ENCODE peak calls at places on chromosomes 6 and 20, in nine cellular contexts. Y is stomach, Q is sigmoid colon, C is A549, J is H1, R is tibial nerve, M is ovary, W is transverse colon, L is HepG2. U is an unnamed sample.

GRCh38 chr20:17617868-17618672 is 48.2 kb downstream of the DSTN start:
- DNase-seq in Y (peak; percentile 83), L (no peak), C (no peak), M (peak; percentile 42), W (peak; percentile 6), Q (peak; percentile 72), J (no peak), R (no peak), U (peak; percentile 37)

GRCh38 chr20:58492795-58493538 is 22.2 kb downstream of the APCDD1L start:
- DNase-seq in C (no peak), J (no peak), R (no peak), L (no peak), Q (no peak), Y (no peak), M (no peak), W (no peak), U (no peak)

GRCh38 chr6:106473807-106474206 is 113.3 kb downstream of the CRYBG1 start:
- DNase-seq in J (no peak), M (no peak), W (no peak), R (no peak), Q (no peak), L (no peak), Y (no peak), C (no peak), U (no peak)

GRCh38 chr6:156948807-156949206 is 171.6 kb downstream of the ARID1B start:
- DNase-seq in Q (no peak), R (no peak), M (no peak), L (no peak), W (no peak), J (no peak), C (no peak), Y (no peak), U (no peak)

GRCh38 chr6:137904822-137905617 is 38.0 kb downstream of the TNFAIP3 start:
- DNase-seq in Q (no peak), Y (no peak), C (no peak), W (peak; percentile 36), M (no peak), L (no peak), R (no peak), J (no peak), U (peak; percentile 40)

GRCh38 chr20:37179671-37180524 is 550 bp upstream of the MROH8 start:
- DNase-seq in C (no peak), M (no peak), Y (no peak), L (peak; percentile 59), R (no peak), W (no peak), Q (no peak), J (no peak), U (no peak)

GRCh38 chr6:157269261-157269794 is 54.0 kb downstream of the TMEM242 start:
- DNase-seq in R (peak; percentile 31), L (no peak), Y (peak; percentile 55), Q (peak; percentile 87), C (no peak), W (peak; percentile 56), J (no peak), M (peak; percentile 80), U (no peak)

GRCh38 chr6:128275030-128275429 is 245.4 kb downstream of the PTPRK start:
- DNase-seq in M (no peak), C (no peak), W (no peak), Q (no peak), R (no peak), J (no peak), Y (no peak), L (no peak), U (no peak)

GRCh38 chr20:9555781-9556180 is 41.4 kb downstream of the LAMP5 start:
- DNase-seq in M (no peak), C (no peak), Q (no peak), J (no peak), L (no peak), R (no peak), Y (no peak), W (no peak), U (no peak)

GRCh38 chr6:150589828-150590227 is 9.9 kb upstream of the PLEKHG1 start:
- DNase-seq in J (no peak), M (no peak), R (no peak), Y (no peak), C (no peak), L (no peak), Q (no peak), W (no peak), U (no peak)

GRCh38 chr20:31701591-31701990 is 21.1 kb downstream of the BCL2L1 start:
- DNase-seq in J (no peak), C (no peak), Q (no peak), M (no peak), Y (no peak), W (no peak), L (no peak), R (no peak), U (no peak)

GRCh38 chr6:159727717-159728440 is 573 bp downstream of the WTAP start:
- DNase-seq in M (no peak), Q (no peak), J (no peak), R (no peak), W (no peak), Y (no peak), C (peak; percentile 27), L (peak; percentile 29), U (no peak)

GRCh38 chr20:50251992-50252491 is 61.4 kb downstream of the CEBPB start:
- DNase-seq in M (no peak), Q (no peak), W (no peak), Y (no peak), C (no peak), L (no peak), J (no peak), R (no peak), U (no peak)

GRCh38 chr6:4635666-4636065 is 140.5 kb upstream of the CDYL start:
- DNase-seq in M (no peak), R (no peak), C (no peak), Q (no peak), Y (no peak), L (no peak), W (no peak), J (no peak), U (no peak)

GRCh38 chr20:3010985-3011723 is 32.3 kb upstream of the GNRH2 start:
- DNase-seq in W (no peak), L (no peak), J (no peak), M (no peak), Y (no peak), C (no peak), Q (no peak), R (no peak), U (no peak)

GRCh38 chr6:83371428-83371827 is 59.4 kb downstream of the ME1 start:
- DNase-seq in C (no peak), R (no peak), L (no peak), M (no peak), W (no peak), Y (no peak), J (no peak), Q (no peak), U (no peak)

GRCh38 chr20:37543828-37544227 is 16.2 kb upstream of the BLCAP start:
- DNase-seq in Y (no peak), M (no peak), W (no peak), R (no peak), J (no peak), C (peak; percentile 51), L (peak; percentile 70), Q (no peak), U (no peak)

GRCh38 chr6:36659271-36659670 is 19.2 kb upstream of the CDKN1A start:
- DNase-seq in J (no peak), M (no peak), Q (peak; percentile 87), W (no peak), R (no peak), L (no peak), Y (no peak), C (no peak), U (no peak)

GRCh38 chr20:57378646-57379262 is 12.4 kb upstream of the RBM38 start:
- DNase-seq in M (no peak), L (no peak), J (no peak), W (no peak), Y (no peak), R (no peak), Q (no peak), C (no peak), U (no peak)

GRCh38 chr20:62511915-62512610 is 36.3 kb upstream of the GATA5 start:
- DNase-seq in L (no peak), Q (no peak), R (no peak), M (no peak), W (no peak), C (no peak), Y (no peak), J (no peak), U (no peak)
- TF ChIP-seq POLR2A in L (no peak), Q (no peak), R (no peak), M (no peak), W (no peak), C (no peak), Y (no peak), J (no peak), U (no peak)

GRCh38 chr6:144284753-144285547 is at the start of gene UTRN:
- DNase-seq in Q (peak; percentile 90), R (peak; percentile 73), M (peak; percentile 82), W (peak; percentile 80), Y (peak; percentile 75), L (peak; percentile 74), C (peak; percentile 57), J (no peak), U (peak; percentile 86)
- TF ChIP-seq EP300 in Q (no peak), R (peak; percentile 88), M (no peak), W (no peak), Y (no peak), L (peak; percentile 26), C (no peak), J (peak; percentile 6), U (no peak)

DNA sequence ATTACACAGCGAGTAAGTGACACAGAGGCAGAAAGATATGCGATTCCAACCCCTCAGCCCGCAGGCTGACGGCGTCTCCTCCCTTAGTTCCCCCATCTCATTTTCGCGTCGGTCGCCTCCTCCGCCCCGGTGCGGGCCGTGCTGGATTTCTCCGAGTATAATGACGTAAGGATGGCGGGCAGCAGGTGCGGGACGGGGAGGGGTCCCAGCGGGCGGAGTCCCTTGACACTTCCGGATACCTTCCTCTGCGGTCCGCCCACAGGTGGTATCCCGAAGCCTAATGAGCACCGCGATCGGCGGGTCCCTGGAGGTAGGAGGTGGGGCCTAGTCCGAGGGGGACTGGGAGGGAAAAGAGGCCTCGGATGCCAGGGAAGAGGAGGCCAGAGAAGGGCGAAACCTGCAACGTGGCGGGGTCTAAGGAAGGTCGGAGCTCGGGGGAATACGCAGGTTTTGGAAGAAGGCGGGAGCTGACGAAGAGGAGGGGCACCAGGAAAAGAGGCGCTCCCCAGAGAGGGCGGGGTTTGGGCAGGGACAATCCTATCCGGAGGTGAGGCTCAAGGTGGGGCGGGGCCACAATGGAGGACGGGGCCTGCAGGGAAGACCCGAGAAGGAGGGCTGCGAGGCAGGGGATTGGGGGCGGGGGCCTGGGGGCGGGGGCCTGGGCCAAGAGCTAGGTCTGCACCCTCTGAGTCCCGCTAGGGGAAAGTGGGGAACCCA is 3.6 kb downstream of the PRSS16 start:
- DNase-seq in C (peak; percentile 88), L (no peak), M (peak; percentile 75), W (peak; percentile 96), Q (no peak), R (no peak), J (peak; percentile 86), Y (peak; percentile 95), U (peak; percentile 88)
- TF ChIP-seq POLR2A in C (no peak), L (no peak), M (no peak), W (peak; percentile 37), Q (no peak), R (no peak), J (peak; percentile 62), Y (no peak), U (peak; percentile 9)

DNA sequence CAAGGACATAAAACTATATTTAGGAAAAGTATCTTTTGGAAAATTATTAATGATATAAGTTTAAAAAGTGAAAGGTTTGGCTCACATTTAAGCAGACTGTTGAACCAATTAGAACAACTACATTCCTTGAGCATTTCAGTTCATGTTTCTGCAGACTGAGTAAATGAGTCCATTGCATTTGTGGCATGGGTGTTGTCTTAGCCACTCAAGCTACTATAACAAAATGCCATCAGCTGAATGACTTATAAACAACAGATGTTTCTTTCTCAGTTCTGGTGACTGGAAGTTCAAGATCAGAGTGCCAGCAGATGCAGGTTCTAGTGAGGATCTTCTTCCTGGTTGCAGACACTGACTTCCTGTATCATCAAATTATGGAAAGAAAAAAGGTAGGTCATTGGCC is 67.1 kb upstream of the SLC2A12 start:
- DNase-seq in J (no peak), L (no peak), R (no peak), Y (no peak), C (no peak), Q (no peak), W (no peak), M (no peak), U (no peak)
- TF ChIP-seq EP300 in J (no peak), L (no peak), R (no peak), Y (no peak), C (no peak), Q (no peak), W (no peak), M (no peak), U (no peak)